ENCODE peak calls at places on chromosomes 12 and 14, in seven cellular contexts. A, M, Y, L, B, V and W are unnamed samples.

GRCh38 chr14:80787876-80788275 is 153.7 kb downstream of the CEP128 start:
- DNase-seq in M (no peak), B (no peak), Y (peak; percentile 48), A (no peak), V (no peak), L (no peak), W (no peak)

GRCh38 chr14:24802236-24802635 is 168.2 kb upstream of the GZMB start:
- DNase-seq in Y (no peak), L (no peak), A (no peak), M (no peak), V (no peak), B (no peak), W (no peak)

GRCh38 chr14:37623971-37624370 is 28.5 kb downstream of the TTC6 start:
- DNase-seq in Y (peak; percentile 95), M (no peak), L (no peak), A (no peak), V (no peak), B (no peak), W (no peak)

GRCh38 chr12:66048843-66049537 is 81.6 kb downstream of the LLPH start:
- DNase-seq in M (no peak), Y (peak; percentile 88), L (no peak), A (no peak), V (no peak), B (no peak), W (no peak)

GRCh38 chr12:38880288-38880687 is 25.1 kb downstream of the CPNE8 start:
- DNase-seq in Y (no peak), V (no peak), A (no peak), B (no peak), M (no peak), L (no peak), W (no peak)

GRCh38 chr14:32104803-32105202 is 27.7 kb downstream of the ARHGAP5 start:
- DNase-seq in B (no peak), L (no peak), V (no peak), A (no peak), Y (no peak), M (no peak), W (no peak)

GRCh38 chr12:49536526-49537195 is 2.2 kb upstream of the KCNH3 start:
- DNase-seq in L (no peak), Y (no peak), A (no peak), V (peak; percentile 17), M (no peak), B (no peak), W (no peak)

GRCh38 chr12:102953221-102953620 is 4.3 kb upstream of the ASCL1 start:
- DNase-seq in L (no peak), B (no peak), V (no peak), Y (no peak), A (no peak), M (no peak), W (no peak)

GRCh38 chr12:130044991-130045621 is 117.2 kb upstream of the FZD10 start:
- DNase-seq in V (no peak), Y (no peak), B (no peak), L (no peak), M (no peak), A (no peak), W (no peak)

GRCh38 chr14:68649461-68650189 is 143.2 kb downstream of the ZFP36L1 start:
- DNase-seq in Y (no peak), A (no peak), M (peak; percentile 38), B (no peak), L (no peak), V (peak; percentile 59), W (no peak)

GRCh38 chr12:67062193-67062592 is 207.0 kb upstream of the CAND1 start:
- DNase-seq in A (no peak), Y (no peak), B (no peak), L (no peak), V (no peak), M (no peak), W (no peak)

GRCh38 chr14:97282644-97283403 is 485.6 kb downstream of the VRK1 start:
- DNase-seq in L (no peak), V (no peak), Y (no peak), B (no peak), M (no peak), A (no peak), W (no peak)

GRCh38 chr12:6765048-6765633 is 1.0 kb upstream of the PTMS start:
- DNase-seq in A (no peak), L (no peak), M (peak; percentile 22), V (no peak), Y (no peak), B (no peak), W (no peak)

GRCh38 chr14:99131632-99132271 is 140.2 kb downstream of the BCL11B start:
- DNase-seq in M (no peak), Y (no peak), B (no peak), A (no peak), L (no peak), V (peak; percentile 73), W (no peak)

GRCh38 chr12:54526800-54527630 is 22.4 kb upstream of the PDE1B start:
- DNase-seq in Y (peak; percentile 55), M (peak; percentile 3), V (no peak), A (no peak), L (no peak), B (no peak), W (no peak)

GRCh38 chr12:49489154-49489553 is 49.7 kb upstream of the KCNH3 start:
- DNase-seq in Y (no peak), M (no peak), B (no peak), A (no peak), L (no peak), V (no peak), W (no peak)

GRCh38 chr12:110921262-110921661 is 883 bp upstream of the MYL2 start:
- DNase-seq in L (no peak), Y (peak; percentile 46), V (no peak), M (peak; percentile 82), B (no peak), A (no peak), W (no peak)

GRCh38 chr14:50334211-50334610 is 22.1 kb downstream of the DMAC2L start:
- DNase-seq in Y (no peak), A (no peak), M (no peak), V (no peak), L (no peak), B (no peak), W (no peak)

GRCh38 chr12:75635606-75636444 is 124.4 kb upstream of the KRR1 start:
- DNase-seq in A (no peak), Y (peak; percentile 74), B (no peak), L (no peak), V (no peak), M (peak; percentile 98), W (peak; percentile 51)

GRCh38 chr12:63068857-63069442 is 82.1 kb downstream of the AVPR1A start:
- DNase-seq in Y (peak; percentile 63), L (no peak), M (peak; percentile 86), B (no peak), A (no peak), V (no peak), W (no peak)

GRCh38 chr14:49193365-49194050 is 392.7 kb downstream of the RPS29 start:
- DNase-seq in B (no peak), M (no peak), L (peak; percentile 0), V (no peak), A (no peak), Y (no peak), W (no peak)

GRCh38 chr12:108307006-108307405 is 32.1 kb downstream of the CMKLR1 start:
- DNase-seq in A (no peak), V (peak; percentile 89), B (no peak), L (no peak), M (peak; percentile 59), Y (no peak), W (no peak)

GRCh38 chr12:96120359-96121100 is 73.6 kb upstream of the ELK3 start:
- DNase-seq in B (no peak), V (no peak), Y (no peak), M (no peak), L (peak; percentile 25), A (peak; percentile 76), W (no peak)

GRCh38 chr12:42589465-42590323 is at the start of gene PRICKLE1:
- DNase-seq in Y (no peak), M (peak; percentile 74), A (peak; percentile 54), L (peak; percentile 73), B (peak; percentile 79), V (no peak), W (no peak)

GRCh38 chr12:47755655-47756562 is 2.8 kb downstream of the RAPGEF3 start:
- DNase-seq in M (no peak), L (peak; percentile 65), Y (peak; percentile 47), V (no peak), B (no peak), A (peak; percentile 62), W (no peak)

GRCh38 chr12:105341010-105341409 is 10.5 kb downstream of the C12orf75 start:
- DNase-seq in L (no peak), M (peak; percentile 25), B (no peak), V (no peak), A (no peak), Y (peak; percentile 75), W (no peak)

GRCh38 chr12:99455350-99456037 is 192.1 kb upstream of the GARIN6 start:
- DNase-seq in Y (peak; percentile 71), V (no peak), A (no peak), B (no peak), M (peak; percentile 94), L (no peak), W (peak; percentile 69)

GRCh38 chr12:59149995-59150642 is 229.8 kb upstream of the LRIG3 start:
- DNase-seq in B (no peak), V (no peak), M (peak; percentile 83), A (no peak), L (peak; percentile 15), Y (peak; percentile 86), W (no peak)

GRCh38 chr12:16891673-16892072 is 285.7 kb upstream of the LMO3 start:
- DNase-seq in A (no peak), B (no peak), M (no peak), V (no peak), L (no peak), Y (peak; percentile 87), W (no peak)

DNA sequence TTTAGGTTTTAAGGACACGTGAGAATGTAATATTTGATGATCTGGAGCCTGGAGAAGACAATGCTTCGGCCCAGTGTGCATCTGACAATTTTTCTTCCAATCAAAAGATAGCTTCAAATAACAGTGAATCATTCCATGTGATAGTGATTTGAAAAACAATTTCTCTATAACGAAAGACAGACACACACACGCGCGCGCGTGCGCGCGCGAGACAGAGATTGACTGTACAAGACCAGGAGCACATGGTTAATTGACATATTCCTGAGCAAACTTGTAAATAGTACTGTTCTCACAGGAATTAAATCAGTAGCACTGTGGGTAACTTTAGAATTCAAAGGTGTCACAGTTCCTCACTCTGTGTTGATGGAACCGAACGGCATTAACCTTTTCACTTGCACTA is 287.5 kb upstream of the LMO3 start:
- DNase-seq in B (no peak), V (no peak), L (no peak), M (no peak), Y (no peak), A (no peak), W (no peak)
- TF ChIP-seq CTCF in B (no peak), V (no peak), L (no peak), M (no peak), Y (no peak), A (no peak), W (no peak)

GRCh38 chr12:22670762-22671161 is 45.8 kb downstream of the ETNK1 start:
- DNase-seq in B (no peak), L (no peak), A (no peak), M (peak; percentile 39), V (no peak), Y (peak; percentile 14), W (no peak)
- TF ChIP-seq CTCF in B (peak; percentile 50), L (peak; percentile 8), A (peak; percentile 16), M (peak; percentile 24), V (peak; percentile 53), Y (no peak), W (peak; percentile 21)

GRCh38 chr14:70934084-70934483 is 26.8 kb downstream of the PCNX1 start:
- DNase-seq in L (no peak), M (no peak), Y (peak; percentile 41), V (no peak), B (no peak), A (no peak), W (no peak)
- TF ChIP-seq CTCF in L (no peak), M (no peak), Y (no peak), V (no peak), B (no peak), A (no peak), W (no peak)

GRCh38 chr12:57775563-57776246 is 3.3 kb downstream of the EEF1AKMT3 start:
- DNase-seq in Y (no peak), L (no peak), M (no peak), B (no peak), V (no peak), A (no peak), W (no peak)
- TF ChIP-seq CTCF in Y (no peak), L (peak; percentile 17), M (no peak), B (no peak), V (no peak), A (no peak), W (no peak)